ENCODE peak calls at places on chromosomes 13 and 19, in four cellular contexts. N is heart left ventricle, Z is GM20000, A is GM06990. Y is an unnamed sample.

GRCh38 chr13:30119476-30119875 is 187.9 kb downstream of the KATNAL1 start:
- DNase-seq in N (no peak), Z (no peak), A (no peak), Y (no peak)

GRCh38 chr13:77595166-77595810 is 59.8 kb downstream of the SCEL start:
- DNase-seq in N (no peak), Z (no peak), A (no peak), Y (no peak)

GRCh38 chr19:6164906-6165531 is 29.6 kb downstream of the ACSBG2 start:
- DNase-seq in N (no peak), Z (no peak), A (no peak), Y (no peak)

GRCh38 chr13:100532090-100532766 is 56.4 kb downstream of the GGACT start:
- DNase-seq in N (no peak), Z (no peak), A (no peak), Y (no peak)

GRCh38 chr19:45250832-45251451 is at the start of gene MARK4:
- DNase-seq in N (peak), Z (peak), A (peak), Y (peak)

GRCh38 chr19:22331521-22331920 is 45.3 kb downstream of the ZNF729 start:
- DNase-seq in N (no peak), Z (no peak), A (no peak), Y (no peak)

GRCh38 chr13:48909088-48909389 is 66.7 kb upstream of the FNDC3A start:
- DNase-seq in N (no peak), Z (no peak), A (no peak), Y (no peak)

GRCh38 chr13:77084755-77085154 is 57.8 kb upstream of the FBXL3 start:
- DNase-seq in N (no peak), Z (no peak), A (no peak), Y (no peak)

GRCh38 chr13:34258646-34259386 is 440.9 kb downstream of the RFC3 start:
- DNase-seq in N (no peak), Z (no peak), A (no peak), Y (no peak)

GRCh38 chr13:98483636-98484288 is 93.1 kb downstream of the STK24 start:
- DNase-seq in N (no peak), Z (no peak), A (no peak), Y (no peak)

GRCh38 chr19:8184274-8184673 is 24.9 kb upstream of the CERS4 start:
- DNase-seq in N (no peak), Z (no peak), A (no peak), Y (no peak)

GRCh38 chr13:29548722-29549446 is 46.6 kb downstream of the SLC7A1 start:
- DNase-seq in N (no peak), Z (no peak), A (no peak), Y (no peak)

GRCh38 chr13:36519432-36519831 is 87.1 kb downstream of the CCNA1 start:
- DNase-seq in N (no peak), Z (no peak), A (no peak), Y (no peak)

GRCh38 chr19:38233740-38234251 is 9.8 kb upstream of the DPF1 start:
- DNase-seq in N (peak), Z (peak), A (no peak), Y (peak)

GRCh38 chr19:51702103-51702753 is 9.1 kb downstream of the SPACA6 start:
- DNase-seq in N (peak), Z (no peak), A (no peak), Y (peak)

GRCh38 chr13:95505265-95505664 is 47.3 kb upstream of the CLDN10 start:
- DNase-seq in N (no peak), Z (no peak), A (no peak), Y (no peak)

GRCh38 chr19:11356676-11357550 is 1.7 kb downstream of the PLPPR2 start:
- DNase-seq in N (no peak), Z (peak), A (no peak), Y (no peak)

GRCh38 chr19:39412867-39413268 is 399 bp downstream of the PLEKHG2 start:
- DNase-seq in N (no peak), Z (no peak), A (no peak), Y (no peak)

GRCh38 chr13:102870677-102871415 is 25.0 kb downstream of the ERCC5 start:
- DNase-seq in N (peak), Z (peak), A (peak), Y (no peak)

GRCh38 chr19:15551183-15552004 is 43.1 kb downstream of the CYP4F22 start:
- DNase-seq in N (no peak), Z (peak), A (peak), Y (peak)

GRCh38 chr19:35806597-35806996 is 6.0 kb downstream of the PRODH2 start:
- DNase-seq in N (no peak), Z (no peak), A (no peak), Y (no peak)
- TF ChIP-seq CTCF in N (no peak), Z (no peak), A (no peak), Y (no peak)

DNA sequence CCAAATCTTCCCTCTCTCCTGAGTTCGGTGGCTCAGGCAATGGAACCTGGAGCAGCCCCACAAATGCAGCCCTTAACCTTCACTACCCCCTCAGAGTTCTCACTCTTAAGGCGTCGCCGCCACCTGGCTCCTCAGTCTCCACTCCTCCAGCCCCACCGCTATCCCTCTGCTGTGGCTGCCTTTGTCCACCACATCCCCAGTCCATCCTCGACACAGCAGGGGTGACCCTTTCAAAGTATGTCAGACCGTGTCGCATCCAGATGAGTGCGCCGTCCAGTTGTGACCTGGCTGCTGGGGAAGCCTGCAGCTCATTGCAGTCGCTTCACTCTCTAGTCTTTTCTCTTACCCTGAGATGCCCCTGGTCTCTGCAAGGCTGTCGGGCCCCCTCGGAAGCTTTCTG is 1.0 kb downstream of the SPPL2B start:
- DNase-seq in N (no peak), Z (no peak), A (no peak), Y (no peak)
- TF ChIP-seq CTCF in N (no peak), Z (no peak), A (no peak), Y (no peak)

GRCh38 chr19:681638-682037 is 5.4 kb downstream of the FSTL3 start:
- DNase-seq in N (no peak), Z (no peak), A (no peak), Y (no peak)

GRCh38 chr19:678791-679388 is 2.7 kb downstream of the FSTL3 start:
- DNase-seq in N (no peak), Z (no peak), A (no peak), Y (no peak)

GRCh38 chr19:681029-681626 is 4.9 kb downstream of the FSTL3 start:
- DNase-seq in N (peak), Z (peak), A (peak), Y (no peak)

GRCh38 chr19:679418-680286 is 3.5 kb downstream of the FSTL3 start:
- DNase-seq in N (peak), Z (peak), A (no peak), Y (peak)

DNA sequence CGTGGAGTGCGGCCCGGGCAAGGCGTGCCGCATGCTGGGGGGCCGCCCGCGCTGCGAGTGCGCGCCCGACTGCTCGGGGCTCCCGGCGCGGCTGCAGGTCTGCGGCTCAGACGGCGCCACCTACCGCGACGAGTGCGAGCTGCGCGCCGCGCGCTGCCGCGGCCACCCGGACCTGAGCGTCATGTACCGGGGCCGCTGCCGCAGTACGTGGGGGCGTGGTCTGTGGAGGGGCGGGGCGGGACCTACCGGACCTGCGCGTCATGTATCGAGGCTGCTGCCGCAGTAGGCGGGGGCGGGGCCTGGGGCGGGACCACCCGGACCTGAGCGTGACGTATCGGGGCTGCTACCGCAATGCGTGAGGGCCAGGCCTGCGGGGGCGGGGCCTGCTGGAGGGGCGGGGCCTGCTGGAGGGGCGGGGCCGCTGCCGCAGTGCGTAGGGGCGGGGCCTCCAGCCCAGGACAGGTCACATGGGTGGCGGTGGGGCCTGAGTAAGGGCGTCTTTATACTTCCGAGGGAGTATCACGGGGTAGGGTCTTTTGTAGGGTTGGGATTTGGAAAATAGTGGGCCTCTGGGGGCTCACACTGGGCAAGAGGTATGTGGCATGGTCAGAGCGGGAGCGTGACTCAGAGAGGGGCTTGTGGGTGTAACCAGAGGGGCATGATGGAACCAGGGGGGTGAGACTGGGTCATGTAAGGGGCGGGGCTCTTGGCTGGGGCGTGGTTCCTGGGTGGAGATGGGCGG is 4.3 kb downstream of the FSTL3 start:
- DNase-seq in N (peak), Z (peak), A (peak), Y (peak)
- TF ChIP-seq CTCF in N (no peak), Z (peak), A (peak), Y (no peak)

GRCh38 chr13:57633141-57633949 is 1.8 kb downstream of the PCDH17 start:
- DNase-seq in N (peak), Z (no peak), A (no peak), Y (no peak)
- TF ChIP-seq CTCF in N (peak), Z (no peak), A (no peak), Y (no peak)

GRCh38 chr19:843180-843835 is 2.5 kb downstream of the PRTN3 start:
- DNase-seq in N (no peak), Z (no peak), A (no peak), Y (no peak)
- TF ChIP-seq CTCF in N (no peak), Z (no peak), A (no peak), Y (no peak)

DNA sequence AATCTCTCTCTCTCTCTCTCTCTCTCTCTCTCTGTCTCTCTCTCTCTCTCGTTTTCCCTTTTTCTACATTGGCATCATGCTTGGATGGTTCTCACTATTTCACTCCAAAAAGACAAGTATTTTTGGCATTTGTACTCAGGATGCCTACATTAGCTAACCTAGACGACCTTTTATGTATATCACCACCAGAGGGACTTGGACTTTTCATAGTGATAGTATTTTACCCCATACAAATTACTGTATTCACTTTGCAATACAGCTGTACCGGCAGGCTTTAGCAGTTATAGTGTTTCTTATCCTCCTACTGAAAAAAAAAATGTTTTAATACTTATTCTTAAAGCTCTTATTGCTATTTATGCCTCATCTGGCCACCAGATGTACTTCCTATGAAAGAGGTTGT is 687.2 kb upstream of the KLHL1 start:
- DNase-seq in N (no peak), Z (no peak), A (no peak), Y (no peak)
- TF ChIP-seq CTCF in N (no peak), Z (no peak), A (no peak), Y (no peak)

GRCh38 chr19:19149402-19149801 is 11.1 kb upstream of the TMEM161A start:
- DNase-seq in N (no peak), Z (no peak), A (no peak), Y (no peak)
- TF ChIP-seq CTCF in N (no peak), Z (no peak), A (no peak), Y (no peak)

GRCh38 chr19:48779636-48780035 is 24.3 kb downstream of the FGF21 start:
- DNase-seq in N (no peak), Z (no peak), A (no peak), Y (no peak)

GRCh38 chr19:48780684-48781391 is 25.5 kb downstream of the FGF21 start:
- DNase-seq in N (no peak), Z (no peak), A (no peak), Y (no peak)

GRCh38 chr19:48784527-48784926 is 26.3 kb downstream of the BCAT2 start:
- DNase-seq in N (no peak), Z (no peak), A (no peak), Y (no peak)
- TF ChIP-seq CTCF in N (no peak), Z (no peak), A (no peak), Y (no peak)

DNA sequence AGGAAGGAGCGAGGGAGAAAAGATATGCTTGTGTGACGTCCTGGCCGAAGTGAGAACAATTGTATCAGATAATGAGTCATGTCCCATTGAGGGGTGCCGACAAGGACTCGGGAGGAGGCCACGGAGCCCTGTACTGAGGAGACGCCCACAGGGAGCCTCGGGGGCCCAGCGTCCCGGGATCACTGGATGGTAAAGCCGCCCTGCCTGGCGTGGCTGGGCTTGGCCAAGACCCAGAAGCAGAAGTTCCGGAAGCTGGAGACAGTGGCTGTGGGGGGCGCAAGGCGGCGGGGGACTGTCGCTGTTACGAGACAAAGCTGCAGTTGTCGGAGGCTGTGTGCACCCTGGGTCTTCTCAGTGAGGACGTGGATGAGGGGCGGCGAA is 54.2 kb downstream of the MCF2L start:
- DNase-seq in N (peak), Z (no peak), A (no peak), Y (no peak)
- TF ChIP-seq CTCF in N (no peak), Z (no peak), A (no peak), Y (no peak)

GRCh38 chr13:84648069-84648640 is 765.9 kb upstream of the SLITRK1 start:
- DNase-seq in N (no peak), Z (no peak), A (no peak), Y (no peak)
- TF ChIP-seq CTCF in N (peak), Z (no peak), A (no peak), Y (no peak)

Y was measured in activated B cell treated with CpG ODN at 0.5 μM for 24 hours.